ENCODE peak calls at places on chromosomes 3 and 15, in seven cellular contexts. C is AG09309, K is right cardiac atrium, Q is A549, V is mesenchymal stem cell, M is GM23338, P is psoas muscle. H is an unnamed sample.

GRCh38 chr3:37993811-37994638 is 3.4 kb downstream of the VILL start:
- DNase-seq in C (no peak), K (peak), Q (no peak), V (peak), M (peak), P (peak), H (peak)

GRCh38 chr3:87507753-87508152 is 231.4 kb upstream of the POU1F1 start:
- DNase-seq in C (no peak), K (no peak), Q (no peak), V (no peak), M (no peak), P (no peak), H (no peak)

GRCh38 chr3:190116551-190117067 is 4.1 kb downstream of the P3H2 start:
- DNase-seq in C (no peak), K (no peak), Q (peak), V (no peak), M (no peak), P (no peak), H (no peak)

GRCh38 chr3:69749461-69749860 is 10.2 kb downstream of the MITF start:
- DNase-seq in C (no peak), K (no peak), Q (no peak), V (peak), M (no peak), P (no peak), H (peak)

GRCh38 chr3:100968908-100969556 is 24.2 kb downstream of the ABI3BP start:
- DNase-seq in C (no peak), K (peak), Q (no peak), V (no peak), M (no peak), P (peak), H (peak)

GRCh38 chr3:49357466-49358216 is 512 bp downstream of the GPX1 start:
- DNase-seq in C (peak), K (peak), Q (peak), V (peak), M (peak), P (peak), H (peak)

GRCh38 chr3:48118322-48118721 is 69.9 kb downstream of the CDC25A start:
- DNase-seq in C (no peak), K (no peak), Q (no peak), V (no peak), M (peak), P (no peak), H (no peak)

GRCh38 chr3:59660852-59661624 is 611.2 kb upstream of the CFAP20DC start:
- DNase-seq in C (no peak), K (no peak), Q (peak), V (no peak), M (no peak), P (no peak), H (peak)

GRCh38 chr3:53163459-53164387 is 2.7 kb downstream of the PRKCD start:
- DNase-seq in C (no peak), K (peak), Q (no peak), V (peak), M (no peak), P (no peak), H (peak)

GRCh38 chr15:63232400-63232799 is 43.0 kb downstream of the RAB8B start:
- DNase-seq in C (no peak), K (no peak), Q (no peak), V (no peak), M (no peak), P (no peak), H (no peak)

GRCh38 chr3:18011387-18011786 is 269.0 kb upstream of the TBC1D5 start:
- DNase-seq in C (no peak), K (no peak), Q (no peak), V (no peak), M (no peak), P (no peak), H (no peak)

DNA sequence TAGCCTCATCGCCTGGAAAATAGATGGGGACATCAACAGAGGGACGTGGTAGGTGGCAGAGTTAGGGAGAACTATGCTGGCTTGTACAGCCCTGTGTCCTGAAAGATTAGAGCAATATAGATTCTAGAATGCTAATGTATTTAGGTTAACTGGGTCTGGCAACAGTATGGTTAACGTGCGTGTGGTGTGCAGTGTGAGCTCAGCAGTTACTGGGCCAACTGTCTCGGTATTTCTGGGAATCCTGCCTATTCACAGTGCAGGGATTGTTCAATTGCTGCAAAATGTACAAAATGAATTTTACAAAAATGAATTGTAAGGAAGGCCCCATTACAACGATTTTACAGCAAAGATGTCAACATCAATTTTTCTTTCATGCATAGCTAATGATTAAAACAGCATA is 20.6 kb downstream of the MEIS2 start:
- DNase-seq in C (no peak), K (peak), Q (no peak), V (no peak), M (no peak), P (no peak), H (peak)
- H3K4me3 ChIP-seq in C (no peak), K (no peak), Q (no peak), V (no peak), M (no peak), P (no peak), H (peak)

DNA sequence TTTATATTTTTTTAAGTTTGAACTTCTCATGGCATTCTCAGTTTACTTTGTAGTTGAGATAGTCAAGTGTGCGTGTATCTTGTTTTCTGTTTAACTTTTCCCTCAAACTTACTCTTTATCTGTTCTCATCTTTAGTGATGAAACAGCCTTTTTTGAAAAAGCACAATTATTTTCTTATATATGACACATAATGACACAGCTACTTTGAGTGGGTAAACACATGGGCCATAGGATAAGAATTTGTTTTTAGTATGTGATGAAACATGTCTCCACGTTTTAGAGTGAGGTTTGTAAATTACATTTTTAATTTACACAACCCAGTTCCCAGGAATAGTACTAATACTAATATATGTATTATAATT is 3.2 kb downstream of the DIPK2A start:
- DNase-seq in C (no peak), K (no peak), Q (no peak), V (peak), M (no peak), P (no peak), H (peak)
- H3K4me3 ChIP-seq in C (peak), K (peak), Q (no peak), V (no peak), M (peak), P (peak), H (peak)

GRCh38 chr15:74785716-74786032 is 3.8 kb downstream of the CSK start:
- DNase-seq in C (no peak), K (no peak), Q (no peak), V (no peak), M (no peak), P (no peak), H (no peak)
- H3K4me3 ChIP-seq in C (no peak), K (no peak), Q (no peak), V (no peak), M (no peak), P (peak), H (no peak)

GRCh38 chr15:55673287-55673686 is 69.7 kb downstream of the PRTG start:
- DNase-seq in C (no peak), K (no peak), Q (no peak), V (no peak), M (no peak), P (no peak), H (no peak)
- H3K4me3 ChIP-seq in C (no peak), K (no peak), Q (no peak), V (no peak), M (no peak), P (no peak), H (no peak)

DNA sequence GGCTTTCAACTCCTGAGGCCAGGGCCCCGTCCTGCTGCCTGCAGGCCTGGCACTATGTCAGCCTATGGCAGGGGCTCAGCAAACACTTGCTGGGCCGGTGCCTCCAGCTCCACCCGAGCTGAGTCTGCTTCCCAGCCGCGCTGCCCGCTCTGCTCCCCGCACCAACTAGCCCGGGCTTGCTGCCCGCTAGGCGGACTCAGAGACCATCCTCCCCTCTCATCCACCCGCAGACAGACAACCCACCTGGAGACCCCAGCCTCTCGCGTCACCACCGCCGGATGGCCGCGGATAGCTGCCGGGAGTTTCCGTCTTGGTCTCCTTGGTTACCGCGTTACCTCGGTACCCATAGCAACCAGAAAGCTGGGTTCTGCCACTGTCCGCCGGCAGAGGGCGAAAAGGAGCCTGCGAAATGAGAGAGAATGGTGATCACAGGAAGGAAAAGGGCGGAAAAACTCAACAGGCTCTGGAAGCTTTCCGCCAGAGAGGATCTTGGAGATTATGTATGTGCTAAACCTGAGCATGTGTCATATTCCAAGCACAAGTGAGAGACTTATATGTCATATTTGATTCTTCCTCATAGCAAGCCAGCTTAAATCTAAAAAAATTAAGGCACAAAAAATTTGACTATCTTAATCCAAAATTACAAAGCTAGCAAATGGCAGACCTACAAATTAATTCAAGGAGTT is at the start of gene ZBBX:
- DNase-seq in C (peak), K (peak), Q (peak), V (peak), M (peak), P (peak), H (peak)
- H3K4me3 ChIP-seq in C (peak), K (peak), Q (peak), V (peak), M (peak), P (peak), H (peak)

GRCh38 chr15:91887921-91888373 is 34.4 kb downstream of the SLCO3A1 start:
- DNase-seq in C (no peak), K (peak), Q (no peak), V (no peak), M (no peak), P (no peak), H (no peak)
- H3K4me3 ChIP-seq in C (no peak), K (no peak), Q (no peak), V (no peak), M (no peak), P (no peak), H (peak)

GRCh38 chr15:74789171-74789627 is 7.3 kb downstream of the CSK start:
- DNase-seq in C (no peak), K (no peak), Q (no peak), V (no peak), M (no peak), P (no peak), H (no peak)

GRCh38 chr15:74788716-74789151 is 6.9 kb downstream of the CSK start:
- DNase-seq in C (no peak), K (no peak), Q (no peak), V (no peak), M (peak), P (no peak), H (no peak)

GRCh38 chr15:74787251-74788041 is 5.6 kb downstream of the CSK start:
- DNase-seq in C (no peak), K (peak), Q (peak), V (peak), M (peak), P (peak), H (peak)

GRCh38 chr15:74786659-74787165 is 4.8 kb downstream of the CSK start:
- DNase-seq in C (no peak), K (peak), Q (no peak), V (no peak), M (no peak), P (no peak), H (no peak)

DNA sequence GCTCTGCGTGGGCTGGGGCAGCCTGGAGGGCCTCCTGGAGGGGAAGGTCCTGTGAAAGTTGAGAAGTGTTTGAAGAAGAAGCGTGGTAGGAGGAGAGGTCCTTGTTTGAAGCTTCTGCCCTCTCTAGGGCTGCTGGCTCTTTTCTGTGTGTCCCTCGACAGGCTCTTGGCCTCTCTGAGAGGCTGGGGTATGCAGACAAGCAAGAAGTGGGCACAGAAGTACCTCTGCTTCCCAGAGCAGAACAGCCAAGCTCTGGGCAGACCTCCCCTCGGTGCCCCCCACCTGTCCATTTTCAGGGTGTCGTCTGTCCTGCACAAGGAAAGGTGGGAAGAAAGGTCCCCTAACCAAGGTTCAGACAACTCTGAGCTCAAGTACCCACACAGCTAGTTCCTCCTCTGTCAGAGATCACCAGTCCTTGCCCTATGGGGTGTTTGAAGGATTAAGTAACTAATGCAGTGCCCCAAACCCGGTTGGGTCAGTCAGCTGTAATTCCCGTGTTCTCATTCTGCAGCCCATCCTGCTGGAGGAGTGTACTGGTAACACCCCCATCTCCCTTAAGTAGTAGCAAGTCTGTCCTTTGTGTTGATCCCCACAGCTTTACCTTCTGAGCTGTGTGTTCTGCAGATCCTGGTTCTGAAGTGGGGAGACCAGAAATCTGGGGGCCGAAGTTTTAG is 6.3 kb downstream of the CSK start:
- DNase-seq in C (no peak), K (no peak), Q (no peak), V (no peak), M (no peak), P (no peak), H (no peak)
- H3K4me3 ChIP-seq in C (no peak), K (no peak), Q (no peak), V (no peak), M (no peak), P (no peak), H (no peak)

H was measured in adipocyte.